ENCODE peak calls at places on chromosomes 5 and 9, in seven cellular contexts. O, N, K, U, B, Q and Z are unnamed samples. For H3K4me1, the result is how much of the 10 kb centered on the place peaks cover.

GRCh38 chr9:127162046-127162445 is 39.6 kb upstream of the ANGPTL2 start:
- ATAC-seq in O (no peak), K (no peak), Q (no peak), U (no peak), N (no peak), B (no peak), Z (no peak)

GRCh38 chr9:76525196-76525595 is 66.2 kb downstream of the GCNT1 start:
- ATAC-seq in K (no peak), Q (no peak), O (no peak), U (no peak), N (no peak), B (no peak), Z (no peak)

GRCh38 chr9:40884072-40884901 is 244.2 kb downstream of the FOXD4L6 start:
- ATAC-seq in U (no peak), N (no peak), B (no peak), K (no peak), Q (peak), O (no peak), Z (peak)

GRCh38 chr5:93325946-93326345 is 255.1 kb downstream of the NR2F1-AS1 start:
- ATAC-seq in O (no peak), K (no peak), U (no peak), B (no peak), Q (no peak), N (no peak), Z (no peak)

GRCh38 chr9:127090341-127090985 is 32.0 kb downstream of the ANGPTL2 start:
- ATAC-seq in K (no peak), N (peak), O (no peak), B (no peak), Q (peak), U (no peak), Z (no peak)

GRCh38 chr9:110217656-110218099 is 9.7 kb upstream of the C9orf152 start:
- ATAC-seq in Q (no peak), U (peak), K (peak), O (peak), N (no peak), B (no peak), Z (no peak)

GRCh38 chr5:41869150-41869738 is 981 bp downstream of the OXCT1 start:
- ATAC-seq in Q (peak), N (peak), U (no peak), K (peak), O (peak), B (no peak), Z (peak)

GRCh38 chr9:27634879-27635278 is 61.6 kb upstream of the C9orf72 start:
- ATAC-seq in B (no peak), K (peak), U (peak), N (no peak), O (no peak), Q (no peak), Z (no peak)

GRCh38 chr5:194603-195209 is 3.4 kb downstream of the LRRC14B start:
- ATAC-seq in U (no peak), O (no peak), K (no peak), N (no peak), Q (no peak), B (no peak), Z (no peak)

GRCh38 chr5:59522201-59522831 is 371.2 kb downstream of the PDE4D start:
- ATAC-seq in Q (no peak), N (no peak), B (no peak), O (peak), K (no peak), U (no peak), Z (no peak)

GRCh38 chr5:58670620-58671019 is 87.7 kb downstream of the RAB3C start:
- ATAC-seq in U (no peak), N (peak), O (no peak), Q (peak), K (peak), B (peak), Z (no peak)

GRCh38 chr9:7491641-7492040 is 307.9 kb downstream of the DMAC1 start:
- ATAC-seq in K (no peak), U (no peak), Q (no peak), B (no peak), N (no peak), O (no peak), Z (no peak)

GRCh38 chr5:52757991-52758390 is 29.7 kb upstream of the ITGA1 start:
- ATAC-seq in Q (no peak), B (no peak), U (no peak), K (no peak), N (peak), O (no peak), Z (no peak)

GRCh38 chr5:121299153-121299552 is 552.5 kb upstream of the FTMT start:
- ATAC-seq in U (no peak), K (no peak), Q (no peak), N (no peak), O (no peak), B (no peak), Z (no peak)

GRCh38 chr9:95088421-95089161 is 228.9 kb downstream of the FANCC start:
- ATAC-seq in O (no peak), K (no peak), U (no peak), N (no peak), Q (no peak), B (no peak), Z (no peak)
- H3K27ac ChIP-seq in O (no peak), K (no peak), U (no peak), N (peak), Q (peak), B (peak), Z (peak)

GRCh38 chr9:5626727-5627634 is 1.9 kb upstream of the RIC1 start:
- ATAC-seq in Q (peak), B (peak), U (peak), K (peak), O (peak), N (peak), Z (peak)
- H3K4me1 ChIP-seq in Q (under half), B (under half), U (under half), K (under half), O (half or more), N (half or more), Z (under half)

GRCh38 chr5:43019293-43019614 is 20.9 kb downstream of the ANXA2R start:
- ATAC-seq in K (no peak), U (no peak), O (no peak), N (no peak), B (no peak), Q (no peak), Z (no peak)
- H3K4me3 ChIP-seq in K (no peak), U (peak), O (peak), N (peak), B (no peak), Q (peak), Z (peak)

DNA sequence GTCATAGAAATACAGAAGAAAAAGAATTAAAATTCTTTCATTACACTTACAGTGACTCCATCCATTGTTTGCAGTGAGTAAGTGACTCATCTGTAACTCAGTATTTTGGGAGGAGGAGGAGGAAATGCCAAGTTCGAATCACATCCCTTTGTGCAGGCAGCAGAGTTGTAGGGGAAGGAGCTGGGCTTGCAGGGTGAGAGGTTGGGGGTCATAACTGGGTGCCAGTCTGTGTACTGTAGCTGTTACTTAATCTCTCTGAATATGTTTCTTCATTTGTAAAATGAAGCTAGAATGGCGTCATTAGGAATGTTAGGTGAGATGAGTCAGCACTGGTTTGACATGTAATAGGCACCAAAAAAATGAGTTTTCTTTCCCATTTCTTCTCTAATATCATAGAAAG is 235.7 kb upstream of the ADAMTSL1 start:
- ATAC-seq in N (no peak), B (no peak), K (no peak), Q (peak), U (no peak), O (peak), Z (no peak)
- H3K27ac ChIP-seq in N (no peak), B (no peak), K (no peak), Q (no peak), U (no peak), O (no peak), Z (no peak)

DNA sequence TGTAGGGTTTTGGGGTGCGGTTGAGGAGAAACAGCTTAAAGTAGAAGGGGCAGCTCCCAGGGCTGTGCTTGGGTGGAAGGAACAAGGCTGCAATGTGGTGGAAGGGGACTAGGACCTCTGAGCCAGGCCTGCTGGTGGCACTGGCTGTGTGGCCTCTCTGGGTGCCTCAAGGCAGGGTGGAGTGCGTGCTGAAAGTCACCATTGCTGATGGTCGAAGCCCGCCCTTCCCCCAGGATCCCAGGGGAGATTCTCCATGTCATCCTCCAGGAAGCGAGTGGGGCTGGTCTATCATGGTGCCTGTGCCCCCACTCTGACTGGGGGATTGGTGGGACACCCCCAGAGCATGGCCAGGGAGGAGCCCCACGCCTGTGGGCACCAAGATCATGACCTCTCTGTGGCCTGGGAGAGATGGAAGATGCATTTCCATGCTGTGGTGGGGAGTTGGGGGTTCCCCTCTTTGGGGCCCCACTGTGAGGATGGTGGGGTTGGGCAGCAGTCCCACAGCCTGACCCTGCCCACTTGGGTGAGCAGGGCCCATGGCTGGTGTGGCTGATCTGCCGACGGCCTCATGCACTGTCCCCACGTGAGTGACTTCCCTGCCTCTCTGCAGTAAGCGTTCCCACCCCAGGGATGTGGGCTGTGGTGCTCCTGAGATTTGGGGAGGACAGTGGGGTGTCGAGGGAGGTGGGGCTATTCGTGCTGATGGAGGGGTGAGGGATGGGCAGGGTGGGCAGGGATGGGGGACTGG is 25.8 kb downstream of the WNK2 start:
- ATAC-seq in N (no peak), K (no peak), U (no peak), B (no peak), O (no peak), Q (no peak), Z (no peak)
- H3K4me1 ChIP-seq in N (under half), K (under half), U (under half), B (half or more), O (under half), Q (under half), Z (under half)

GRCh38 chr5:178241259-178241658 is 8.7 kb upstream of the PHYKPL start:
- ATAC-seq in Q (peak), K (peak), U (no peak), O (peak), B (no peak), N (peak), Z (peak)

GRCh38 chr5:178241688-178242231 is 9.2 kb upstream of the PHYKPL start:
- ATAC-seq in Q (no peak), K (peak), B (no peak), O (peak), N (no peak), U (no peak), Z (peak)

GRCh38 chr5:178240341-178240741 is 7.7 kb upstream of the PHYKPL start:
- ATAC-seq in B (no peak), U (no peak), K (no peak), Q (no peak), O (no peak), N (no peak), Z (no peak)

GRCh38 chr5:178242416-178242815 is 9.8 kb upstream of the PHYKPL start:
- ATAC-seq in O (no peak), B (no peak), Q (peak), K (no peak), U (no peak), N (peak), Z (no peak)

DNA sequence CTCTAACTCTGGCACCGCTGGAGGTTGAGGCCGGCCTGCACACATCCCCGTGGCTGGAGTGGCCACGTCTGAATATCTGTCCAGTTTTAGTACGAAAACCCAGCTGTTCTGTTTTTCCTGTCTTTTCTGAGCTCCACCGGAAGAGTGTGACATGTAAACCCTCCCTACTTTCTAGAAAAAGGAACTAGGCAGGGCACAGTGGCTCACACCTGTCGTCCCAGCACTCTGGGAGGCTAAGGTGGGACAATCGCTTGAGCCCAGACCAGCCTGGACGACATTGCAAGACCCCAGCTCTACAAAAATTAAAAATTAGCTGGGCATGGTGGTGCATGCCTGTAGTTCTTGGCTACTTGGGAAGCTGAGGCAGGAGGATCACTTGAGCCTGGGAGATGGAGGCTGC is 8.2 kb upstream of the PHYKPL start:
- ATAC-seq in O (peak), K (no peak), U (no peak), B (no peak), Q (no peak), N (no peak), Z (no peak)
- H3K4me3 ChIP-seq in O (no peak), K (no peak), U (peak), B (no peak), Q (no peak), N (no peak), Z (no peak)

GRCh38 chr5:142976861-142977260 is 206.7 kb downstream of the ARHGAP26 start:
- ATAC-seq in N (peak), K (peak), B (no peak), O (peak), U (peak), Q (no peak), Z (no peak)

GRCh38 chr5:142971296-142972013 is 201.3 kb downstream of the ARHGAP26 start:
- ATAC-seq in U (no peak), K (no peak), B (no peak), N (no peak), Q (no peak), O (no peak), Z (no peak)

GRCh38 chr5:142973932-142974331 is 203.8 kb downstream of the ARHGAP26 start:
- ATAC-seq in Q (no peak), K (no peak), B (no peak), O (no peak), N (no peak), U (no peak), Z (no peak)

GRCh38 chr5:142972064-142972463 is 201.9 kb downstream of the ARHGAP26 start:
- ATAC-seq in B (no peak), Q (no peak), U (no peak), N (no peak), K (no peak), O (no peak), Z (no peak)

GRCh38 chr5:142974449-142974848 is 204.3 kb downstream of the ARHGAP26 start:
- ATAC-seq in N (no peak), O (no peak), K (no peak), B (no peak), U (no peak), Q (no peak), Z (no peak)
- H3K27ac ChIP-seq in N (no peak), O (no peak), K (no peak), B (no peak), U (no peak), Q (no peak), Z (no peak)

DNA sequence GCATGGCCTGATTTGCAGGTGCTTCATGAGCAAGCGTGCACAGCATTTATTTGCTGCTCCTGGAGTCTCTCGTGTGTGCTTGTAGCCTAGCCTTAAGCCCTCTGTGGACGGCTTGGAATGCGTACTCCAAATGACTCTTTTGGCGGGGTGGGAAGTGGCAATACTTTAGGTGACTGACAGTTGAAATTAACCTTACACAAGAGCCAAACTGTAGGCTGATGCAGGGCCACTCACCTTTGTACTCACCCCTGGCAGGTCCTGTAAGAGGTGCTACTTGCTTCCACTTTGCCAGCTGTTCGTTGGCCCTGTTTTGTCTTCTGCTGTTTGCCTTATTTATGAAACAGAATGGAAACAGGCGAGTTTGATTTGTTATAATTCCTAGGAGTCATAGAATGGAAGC is 22.9 kb downstream of the TENT4A start:
- ATAC-seq in Q (no peak), N (no peak), B (no peak), K (peak), O (peak), U (no peak), Z (no peak)
- H3K4me1 ChIP-seq in Q (under half), N (half or more), B (under half), K (under half), O (under half), U (half or more), Z (half or more)

GRCh38 chr5:81980598-81981260 is 8.9 kb downstream of the ATG10 start:
- ATAC-seq in B (no peak), N (no peak), U (no peak), K (no peak), Q (no peak), O (no peak), Z (no peak)
- H3K4me3 ChIP-seq in B (no peak), N (no peak), U (no peak), K (no peak), Q (no peak), O (no peak), Z (no peak)

GRCh38 chr5:148924817-148925216 is 98.4 kb downstream of the ADRB2 start:
- ATAC-seq in U (no peak), O (no peak), N (peak), B (peak), Q (peak), K (no peak), Z (peak)

GRCh38 chr5:148926207-148926606 is 99.8 kb downstream of the ADRB2 start:
- ATAC-seq in O (no peak), K (no peak), U (no peak), N (no peak), B (no peak), Q (no peak), Z (no peak)

GRCh38 chr5:148927307-148927946 is 101.0 kb downstream of the ADRB2 start:
- ATAC-seq in B (no peak), K (no peak), U (no peak), N (no peak), Q (no peak), O (no peak), Z (no peak)

GRCh38 chr5:148931453-148932057 is 105.1 kb downstream of the ADRB2 start:
- ATAC-seq in N (no peak), B (no peak), O (no peak), K (no peak), Q (no peak), U (no peak), Z (no peak)

DNA sequence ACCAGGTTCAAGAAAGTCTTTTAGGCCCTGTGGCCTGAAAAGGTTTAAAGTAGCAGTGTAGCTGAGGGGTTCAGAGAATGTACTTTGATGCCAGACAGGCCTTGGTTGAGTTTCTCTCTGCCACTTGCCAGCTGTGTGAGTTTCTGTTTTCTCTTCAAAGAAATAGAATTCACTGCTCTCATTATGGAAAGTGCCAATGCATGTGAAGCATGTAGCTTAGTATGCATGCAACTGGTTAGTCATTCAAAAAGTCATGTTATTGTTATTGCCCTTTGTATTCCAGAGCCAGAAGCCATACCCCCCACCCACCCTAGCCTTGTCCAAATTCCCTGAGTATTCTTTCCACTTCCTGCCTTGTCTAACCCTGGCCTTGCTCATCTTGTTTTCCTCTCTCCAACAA is 101.7 kb downstream of the ADRB2 start:
- ATAC-seq in O (no peak), K (no peak), B (no peak), Q (no peak), N (no peak), U (peak), Z (no peak)
- H3K27ac ChIP-seq in O (no peak), K (no peak), B (no peak), Q (no peak), N (no peak), U (no peak), Z (no peak)